ENCODE peak calls at places on chromosomes 16 and 17, in nine cellular contexts. K, T, P, Z, X, V, N, R and O are unnamed samples.

GRCh38 chr16:49019081-49019633 is 262.5 kb downstream of the CBLN1 start:
- DNase-seq in K (peak), T (no peak), P (peak), Z (no peak), X (no peak), V (peak), N (no peak), R (no peak), O (no peak)

GRCh38 chr17:8474826-8475225 is 39.1 kb downstream of the NDEL1 start:
- DNase-seq in K (no peak), T (no peak), P (no peak), Z (no peak), X (no peak), V (no peak), N (no peak), R (no peak), O (no peak)

GRCh38 chr17:34318474-34318873 is 761 bp upstream of the CCL8 start:
- DNase-seq in K (no peak), T (no peak), P (no peak), Z (no peak), X (no peak), V (no peak), N (no peak), R (no peak), O (no peak)

GRCh38 chr17:16504974-16505373 is 13.0 kb upstream of the LRRC75A start:
- DNase-seq in K (no peak), T (no peak), P (no peak), Z (no peak), X (no peak), V (no peak), N (no peak), R (no peak), O (no peak)

GRCh38 chr16:89349947-89350633 is 132.6 kb downstream of the ZNF778 start:
- DNase-seq in K (no peak), T (no peak), P (no peak), Z (no peak), X (no peak), V (no peak), N (no peak), R (no peak), O (no peak)

GRCh38 chr17:63082273-63082861 is 116.3 kb downstream of the TANC2 start:
- DNase-seq in K (peak), T (no peak), P (no peak), Z (no peak), X (no peak), V (peak), N (no peak), R (no peak), O (no peak)

GRCh38 chr17:5580974-5581373 is 3.3 kb downstream of the NLRP1 start:
- DNase-seq in K (no peak), T (no peak), P (no peak), Z (no peak), X (no peak), V (no peak), N (no peak), R (no peak), O (no peak)

GRCh38 chr16:17519041-17519440 is 48.3 kb upstream of the XYLT1 start:
- DNase-seq in K (no peak), T (no peak), P (no peak), Z (no peak), X (no peak), V (peak), N (no peak), R (no peak), O (no peak)

GRCh38 chr17:13046361-13046760 is 28.5 kb upstream of the ELAC2 start:
- DNase-seq in K (no peak), T (no peak), P (no peak), Z (no peak), X (no peak), V (no peak), N (no peak), R (no peak), O (no peak)

GRCh38 chr16:24986512-24987303 is 28.5 kb downstream of the ARHGAP17 start:
- DNase-seq in K (no peak), T (peak), P (no peak), Z (no peak), X (no peak), V (peak), N (no peak), R (no peak), O (no peak)

GRCh38 chr16:67613808-67614207 is 31.1 kb upstream of the CARMIL2 start:
- DNase-seq in K (no peak), T (no peak), P (no peak), Z (no peak), X (no peak), V (no peak), N (no peak), R (no peak), O (no peak)

GRCh38 chr16:15055141-15056053 is 477 bp downstream of the NTAN1 start:
- DNase-seq in K (no peak), T (no peak), P (no peak), Z (peak), X (no peak), V (no peak), N (no peak), R (peak), O (no peak)